ENCODE peak calls at places on chromosomes 5 and 9, in ten cellular contexts. One of them, this sample, is unnamed.

GRCh38 chr5:2739360-2740050 is 12.0 kb downstream of the IRX2 start:
- DNase-seq in colonic mucosa: no peak
- DNase-seq in CD4-positive, alpha-beta T cell: no peak
- DNase-seq in fibroblast of lung: no peak
- DNase-seq in tibial artery: no peak
- DNase-seq in psoas muscle: no peak
- DNase-seq in upper lobe of right lung: peak
- DNase-seq in stomach: peak
- DNase-seq in body of pancreas: no peak
- DNase-seq in CD8-positive, alpha-beta T cell: no peak
- DNase-seq in this sample: peak

GRCh38 chr5:125272364-125272763 is 525.9 kb upstream of the ZNF608 start:
- DNase-seq in colonic mucosa: no peak
- DNase-seq in CD4-positive, alpha-beta T cell: no peak
- DNase-seq in fibroblast of lung: no peak
- DNase-seq in tibial artery: no peak
- DNase-seq in psoas muscle: no peak
- DNase-seq in upper lobe of right lung: no peak
- DNase-seq in stomach: no peak
- DNase-seq in body of pancreas: no peak
- DNase-seq in CD8-positive, alpha-beta T cell: no peak
- DNase-seq in this sample: no peak

GRCh38 chr5:1204693-1205242 is 3.4 kb downstream of the SLC6A19 start:
- DNase-seq in colonic mucosa: no peak
- DNase-seq in CD4-positive, alpha-beta T cell: no peak
- DNase-seq in fibroblast of lung: peak
- DNase-seq in tibial artery: no peak
- DNase-seq in psoas muscle: peak
- DNase-seq in upper lobe of right lung: no peak
- DNase-seq in stomach: no peak
- DNase-seq in body of pancreas: peak
- DNase-seq in CD8-positive, alpha-beta T cell: no peak
- DNase-seq in this sample: no peak

GRCh38 chr9:19375536-19375935 is 4.5 kb downstream of the RPS6 start:
- DNase-seq in colonic mucosa: no peak
- DNase-seq in CD4-positive, alpha-beta T cell: no peak
- DNase-seq in fibroblast of lung: peak
- DNase-seq in tibial artery: no peak
- DNase-seq in psoas muscle: no peak
- DNase-seq in upper lobe of right lung: no peak
- DNase-seq in stomach: no peak
- DNase-seq in body of pancreas: no peak
- DNase-seq in CD8-positive, alpha-beta T cell: no peak
- DNase-seq in this sample: no peak

GRCh38 chr5:126805108-126805507 is 28.2 kb downstream of the LMNB1 start:
- DNase-seq in colonic mucosa: no peak
- DNase-seq in CD4-positive, alpha-beta T cell: no peak
- DNase-seq in fibroblast of lung: peak
- DNase-seq in tibial artery: no peak
- DNase-seq in psoas muscle: no peak
- DNase-seq in upper lobe of right lung: no peak
- DNase-seq in stomach: no peak
- DNase-seq in body of pancreas: no peak
- DNase-seq in CD8-positive, alpha-beta T cell: no peak
- DNase-seq in this sample: no peak

GRCh38 chr5:91357012-91357634 is 26.0 kb downstream of the ARRDC3 start:
- DNase-seq in colonic mucosa: no peak
- DNase-seq in CD4-positive, alpha-beta T cell: no peak
- DNase-seq in fibroblast of lung: no peak
- DNase-seq in tibial artery: no peak
- DNase-seq in psoas muscle: no peak
- DNase-seq in upper lobe of right lung: no peak
- DNase-seq in stomach: peak
- DNase-seq in body of pancreas: peak
- DNase-seq in CD8-positive, alpha-beta T cell: no peak
- DNase-seq in this sample: peak

GRCh38 chr5:94968507-94969095 is 316.3 kb downstream of the MCTP1 start:
- DNase-seq in colonic mucosa: no peak
- DNase-seq in CD4-positive, alpha-beta T cell: no peak
- DNase-seq in fibroblast of lung: peak
- DNase-seq in tibial artery: no peak
- DNase-seq in psoas muscle: no peak
- DNase-seq in upper lobe of right lung: no peak
- DNase-seq in stomach: no peak
- DNase-seq in body of pancreas: peak
- DNase-seq in CD8-positive, alpha-beta T cell: no peak
- DNase-seq in this sample: peak

GRCh38 chr9:95666785-95667155 is 150.0 kb upstream of the PTCH1 start:
- DNase-seq in colonic mucosa: no peak
- DNase-seq in CD4-positive, alpha-beta T cell: no peak
- DNase-seq in fibroblast of lung: no peak
- DNase-seq in tibial artery: no peak
- DNase-seq in psoas muscle: no peak
- DNase-seq in upper lobe of right lung: no peak
- DNase-seq in stomach: no peak
- DNase-seq in body of pancreas: no peak
- DNase-seq in CD8-positive, alpha-beta T cell: no peak
- DNase-seq in this sample: no peak

GRCh38 chr9:130237763-130238524 is 27.6 kb upstream of the HMCN2 start:
- DNase-seq in colonic mucosa: no peak
- DNase-seq in CD4-positive, alpha-beta T cell: no peak
- DNase-seq in fibroblast of lung: no peak
- DNase-seq in tibial artery: no peak
- DNase-seq in psoas muscle: no peak
- DNase-seq in upper lobe of right lung: peak
- DNase-seq in stomach: no peak
- DNase-seq in body of pancreas: no peak
- DNase-seq in CD8-positive, alpha-beta T cell: no peak
- DNase-seq in this sample: no peak

GRCh38 chr9:135908334-135909204 is 1.2 kb upstream of the CAMSAP1 start:
- DNase-seq in colonic mucosa: no peak
- DNase-seq in CD4-positive, alpha-beta T cell: no peak
- DNase-seq in fibroblast of lung: no peak
- DNase-seq in tibial artery: no peak
- DNase-seq in psoas muscle: no peak
- DNase-seq in upper lobe of right lung: peak
- DNase-seq in stomach: no peak
- DNase-seq in body of pancreas: peak
- DNase-seq in CD8-positive, alpha-beta T cell: no peak
- DNase-seq in this sample: no peak
- TF ChIP-seq CTCF in colonic mucosa: no peak
- TF ChIP-seq CTCF in CD4-positive, alpha-beta T cell: no peak
- TF ChIP-seq CTCF in fibroblast of lung: no peak
- TF ChIP-seq CTCF in tibial artery: no peak
- TF ChIP-seq CTCF in psoas muscle: no peak
- TF ChIP-seq CTCF in upper lobe of right lung: no peak
- TF ChIP-seq CTCF in stomach: no peak
- TF ChIP-seq CTCF in body of pancreas: no peak
- TF ChIP-seq CTCF in CD8-positive, alpha-beta T cell: no peak
- TF ChIP-seq CTCF in this sample: no peak

GRCh38 chr5:36587354-36587753 is 19.1 kb upstream of the SLC1A3 start:
- DNase-seq in colonic mucosa: no peak
- DNase-seq in CD4-positive, alpha-beta T cell: no peak
- DNase-seq in fibroblast of lung: no peak
- DNase-seq in tibial artery: no peak
- DNase-seq in psoas muscle: no peak
- DNase-seq in upper lobe of right lung: no peak
- DNase-seq in stomach: no peak
- DNase-seq in body of pancreas: no peak
- DNase-seq in CD8-positive, alpha-beta T cell: no peak
- DNase-seq in this sample: no peak
- H3K27ac ChIP-seq in colonic mucosa: no peak
- H3K27ac ChIP-seq in CD4-positive, alpha-beta T cell: no peak
- H3K27ac ChIP-seq in fibroblast of lung: no peak
- H3K27ac ChIP-seq in tibial artery: no peak
- H3K27ac ChIP-seq in psoas muscle: no peak
- H3K27ac ChIP-seq in upper lobe of right lung: no peak
- H3K27ac ChIP-seq in stomach: no peak
- H3K27ac ChIP-seq in body of pancreas: no peak
- H3K27ac ChIP-seq in CD8-positive, alpha-beta T cell: no peak
- H3K27ac ChIP-seq in this sample: no peak

GRCh38 chr5:141349917-141350619 is at the start of gene PCDHGB1:
- DNase-seq in colonic mucosa: no peak
- DNase-seq in CD4-positive, alpha-beta T cell: no peak
- DNase-seq in fibroblast of lung: peak
- DNase-seq in tibial artery: no peak
- DNase-seq in psoas muscle: peak
- DNase-seq in upper lobe of right lung: no peak
- DNase-seq in stomach: no peak
- DNase-seq in body of pancreas: peak
- DNase-seq in CD8-positive, alpha-beta T cell: no peak
- DNase-seq in this sample: peak

GRCh38 chr5:141342773-141343172 is 856 bp upstream of the PCDHGA3 start:
- DNase-seq in colonic mucosa: no peak
- DNase-seq in CD4-positive, alpha-beta T cell: no peak
- DNase-seq in fibroblast of lung: no peak
- DNase-seq in tibial artery: no peak
- DNase-seq in psoas muscle: no peak
- DNase-seq in upper lobe of right lung: no peak
- DNase-seq in stomach: no peak
- DNase-seq in body of pancreas: no peak
- DNase-seq in CD8-positive, alpha-beta T cell: no peak
- DNase-seq in this sample: no peak

GRCh38 chr5:141343242-141343952 is at the start of gene PCDHGA3:
- DNase-seq in colonic mucosa: no peak
- DNase-seq in CD4-positive, alpha-beta T cell: no peak
- DNase-seq in fibroblast of lung: peak
- DNase-seq in tibial artery: no peak
- DNase-seq in psoas muscle: no peak
- DNase-seq in upper lobe of right lung: no peak
- DNase-seq in stomach: no peak
- DNase-seq in body of pancreas: peak
- DNase-seq in CD8-positive, alpha-beta T cell: no peak
- DNase-seq in this sample: no peak

GRCh38 chr5:141343953-141344463 is 379 bp downstream of the PCDHGA3 start:
- DNase-seq in colonic mucosa: no peak
- DNase-seq in CD4-positive, alpha-beta T cell: no peak
- DNase-seq in fibroblast of lung: no peak
- DNase-seq in tibial artery: no peak
- DNase-seq in psoas muscle: no peak
- DNase-seq in upper lobe of right lung: no peak
- DNase-seq in stomach: no peak
- DNase-seq in body of pancreas: no peak
- DNase-seq in CD8-positive, alpha-beta T cell: no peak
- DNase-seq in this sample: no peak

DNA sequence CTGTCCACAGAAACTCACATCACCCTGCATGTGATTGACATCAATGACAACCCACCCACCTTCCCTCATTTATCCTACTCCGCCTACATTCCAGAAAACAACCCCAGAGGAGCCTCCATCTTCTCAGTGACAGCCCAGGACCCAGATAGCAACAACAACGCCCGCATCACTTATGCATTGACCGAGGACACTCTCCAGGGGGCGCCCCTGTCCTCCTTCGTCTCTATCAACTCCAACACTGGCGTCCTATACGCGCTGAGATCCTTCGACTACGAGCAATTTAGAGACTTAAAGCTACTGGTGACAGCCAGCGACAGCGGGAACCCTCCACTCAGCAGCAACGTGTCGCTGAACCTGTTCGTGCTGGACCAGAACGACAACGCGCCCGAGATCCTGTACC is 1.7 kb downstream of the PCDHGA3 start:
- DNase-seq in colonic mucosa: no peak
- DNase-seq in CD4-positive, alpha-beta T cell: no peak
- DNase-seq in fibroblast of lung: no peak
- DNase-seq in tibial artery: no peak
- DNase-seq in psoas muscle: no peak
- DNase-seq in upper lobe of right lung: no peak
- DNase-seq in stomach: no peak
- DNase-seq in body of pancreas: no peak
- DNase-seq in CD8-positive, alpha-beta T cell: no peak
- DNase-seq in this sample: no peak
- TF ChIP-seq CTCF in colonic mucosa: no peak
- TF ChIP-seq CTCF in CD4-positive, alpha-beta T cell: no peak
- TF ChIP-seq CTCF in fibroblast of lung: no peak
- TF ChIP-seq CTCF in tibial artery: no peak
- TF ChIP-seq CTCF in psoas muscle: no peak
- TF ChIP-seq CTCF in upper lobe of right lung: no peak
- TF ChIP-seq CTCF in stomach: no peak
- TF ChIP-seq CTCF in body of pancreas: no peak
- TF ChIP-seq CTCF in CD8-positive, alpha-beta T cell: no peak
- TF ChIP-seq CTCF in this sample: no peak

GRCh38 chr5:170892201-170892600 is 30.4 kb downstream of the RANBP17 start:
- DNase-seq in colonic mucosa: no peak
- DNase-seq in CD4-positive, alpha-beta T cell: no peak
- DNase-seq in fibroblast of lung: peak
- DNase-seq in tibial artery: no peak
- DNase-seq in psoas muscle: no peak
- DNase-seq in upper lobe of right lung: no peak
- DNase-seq in stomach: no peak
- DNase-seq in body of pancreas: no peak
- DNase-seq in CD8-positive, alpha-beta T cell: no peak
- DNase-seq in this sample: no peak
- H3K27ac ChIP-seq in colonic mucosa: no peak
- H3K27ac ChIP-seq in CD4-positive, alpha-beta T cell: no peak
- H3K27ac ChIP-seq in fibroblast of lung: no peak
- H3K27ac ChIP-seq in tibial artery: no peak
- H3K27ac ChIP-seq in psoas muscle: no peak
- H3K27ac ChIP-seq in upper lobe of right lung: no peak
- H3K27ac ChIP-seq in stomach: no peak
- H3K27ac ChIP-seq in body of pancreas: no peak
- H3K27ac ChIP-seq in CD8-positive, alpha-beta T cell: no peak
- H3K27ac ChIP-seq in this sample: no peak

This sample was measured in RWPE1.